ENCODE peak calls at places on chromosomes 6 and 20, in ten cellular contexts. One of them, this sample, is unnamed.
A peak's percentile ranks its signal among the peaks of the same experiment; 100 is the strongest.

GRCh38 chr20:36130316-36130865 is 24.1 kb upstream of the EPB41L1 start:
- DNase-seq in sigmoid colon: no peak
- DNase-seq in anterior cingulate cortex: no peak
- DNase-seq in lung microvascular endothelial cell: no peak
- DNase-seq in iPS DF 19.7: no peak
- DNase-seq in fibroblast of the conjunctiva: no peak
- DNase-seq in T follicular helper cell: no peak
- DNase-seq in HepG2: no peak
- DNase-seq in ovary: no peak
- DNase-seq in esophagus squamous epithelium: no peak
- DNase-seq in this sample: no peak

GRCh38 chr6:13710552-13711383 is 867 bp downstream of the RANBP9 start:
- DNase-seq in sigmoid colon: no peak
- DNase-seq in anterior cingulate cortex: peak; percentile 34
- DNase-seq in lung microvascular endothelial cell: peak; percentile 32
- DNase-seq in iPS DF 19.7: no peak
- DNase-seq in fibroblast of the conjunctiva: no peak
- DNase-seq in T follicular helper cell: peak; percentile 18
- DNase-seq in HepG2: peak; percentile 67
- DNase-seq in ovary: peak; percentile 57
- DNase-seq in esophagus squamous epithelium: no peak
- DNase-seq in this sample: peak; percentile 52

GRCh38 chr6:111230351-111231077 is 143.2 kb downstream of the SLC16A10 start:
- DNase-seq in sigmoid colon: no peak
- DNase-seq in anterior cingulate cortex: no peak
- DNase-seq in lung microvascular endothelial cell: peak; percentile 34
- DNase-seq in iPS DF 19.7: no peak
- DNase-seq in fibroblast of the conjunctiva: peak; percentile 71
- DNase-seq in T follicular helper cell: no peak
- DNase-seq in HepG2: no peak
- DNase-seq in ovary: no peak
- DNase-seq in esophagus squamous epithelium: no peak
- DNase-seq in this sample: no peak

GRCh38 chr20:45377191-45377775 is 842 bp downstream of the TP53TG5 start:
- DNase-seq in sigmoid colon: no peak
- DNase-seq in anterior cingulate cortex: no peak
- DNase-seq in lung microvascular endothelial cell: no peak
- DNase-seq in iPS DF 19.7: no peak
- DNase-seq in fibroblast of the conjunctiva: no peak
- DNase-seq in T follicular helper cell: no peak
- DNase-seq in HepG2: no peak
- DNase-seq in ovary: no peak
- DNase-seq in esophagus squamous epithelium: no peak
- DNase-seq in this sample: no peak

GRCh38 chr6:143376861-143377260 is 73.6 kb downstream of the ADAT2 start:
- DNase-seq in sigmoid colon: no peak
- DNase-seq in anterior cingulate cortex: no peak
- DNase-seq in lung microvascular endothelial cell: no peak
- DNase-seq in iPS DF 19.7: no peak
- DNase-seq in fibroblast of the conjunctiva: no peak
- DNase-seq in T follicular helper cell: no peak
- DNase-seq in HepG2: no peak
- DNase-seq in ovary: no peak
- DNase-seq in esophagus squamous epithelium: no peak
- DNase-seq in this sample: no peak

GRCh38 chr20:43658723-43659419 is 8.0 kb upstream of the MYBL2 start:
- DNase-seq in sigmoid colon: no peak
- DNase-seq in anterior cingulate cortex: no peak
- DNase-seq in lung microvascular endothelial cell: no peak
- DNase-seq in iPS DF 19.7: no peak
- DNase-seq in fibroblast of the conjunctiva: no peak
- DNase-seq in T follicular helper cell: no peak
- DNase-seq in HepG2: no peak
- DNase-seq in ovary: no peak
- DNase-seq in esophagus squamous epithelium: no peak
- DNase-seq in this sample: no peak

GRCh38 chr6:107692351-107692750 is 131.8 kb downstream of the SCML4 start:
- DNase-seq in sigmoid colon: no peak
- DNase-seq in anterior cingulate cortex: no peak
- DNase-seq in lung microvascular endothelial cell: no peak
- DNase-seq in iPS DF 19.7: no peak
- DNase-seq in fibroblast of the conjunctiva: peak; percentile 56
- DNase-seq in T follicular helper cell: no peak
- DNase-seq in HepG2: no peak
- DNase-seq in ovary: no peak
- DNase-seq in esophagus squamous epithelium: no peak
- DNase-seq in this sample: no peak

GRCh38 chr20:36093025-36093803 is 61.3 kb upstream of the EPB41L1 start:
- DNase-seq in sigmoid colon: peak; percentile 70
- DNase-seq in anterior cingulate cortex: no peak
- DNase-seq in lung microvascular endothelial cell: peak; percentile 43
- DNase-seq in iPS DF 19.7: no peak
- DNase-seq in fibroblast of the conjunctiva: no peak
- DNase-seq in T follicular helper cell: no peak
- DNase-seq in HepG2: no peak
- DNase-seq in ovary: peak; percentile 30
- DNase-seq in esophagus squamous epithelium: peak; percentile 22
- DNase-seq in this sample: peak; percentile 77

GRCh38 chr6:133360194-133360593 is 119.0 kb downstream of the EYA4 start:
- DNase-seq in sigmoid colon: no peak
- DNase-seq in anterior cingulate cortex: no peak
- DNase-seq in lung microvascular endothelial cell: no peak
- DNase-seq in iPS DF 19.7: no peak
- DNase-seq in fibroblast of the conjunctiva: no peak
- DNase-seq in T follicular helper cell: no peak
- DNase-seq in HepG2: no peak
- DNase-seq in ovary: no peak
- DNase-seq in esophagus squamous epithelium: no peak
- DNase-seq in this sample: no peak

GRCh38 chr6:41878246-41878645 is 16.9 kb downstream of the USP49 start:
- DNase-seq in sigmoid colon: no peak
- DNase-seq in anterior cingulate cortex: no peak
- DNase-seq in lung microvascular endothelial cell: no peak
- DNase-seq in iPS DF 19.7: no peak
- DNase-seq in fibroblast of the conjunctiva: no peak
- DNase-seq in T follicular helper cell: no peak
- DNase-seq in HepG2: no peak
- DNase-seq in ovary: no peak
- DNase-seq in esophagus squamous epithelium: no peak
- DNase-seq in this sample: no peak

GRCh38 chr20:32452776-32453466 is 94.8 kb downstream of the ASXL1 start:
- DNase-seq in sigmoid colon: no peak
- DNase-seq in anterior cingulate cortex: no peak
- DNase-seq in lung microvascular endothelial cell: no peak
- DNase-seq in iPS DF 19.7: no peak
- DNase-seq in fibroblast of the conjunctiva: no peak
- DNase-seq in T follicular helper cell: no peak
- DNase-seq in HepG2: no peak
- DNase-seq in ovary: peak; percentile 20
- DNase-seq in esophagus squamous epithelium: no peak
- DNase-seq in this sample: no peak

GRCh38 chr6:7469696-7470095 is 71.8 kb upstream of the DSP start:
- DNase-seq in sigmoid colon: no peak
- DNase-seq in anterior cingulate cortex: no peak
- DNase-seq in lung microvascular endothelial cell: no peak
- DNase-seq in iPS DF 19.7: no peak
- DNase-seq in fibroblast of the conjunctiva: no peak
- DNase-seq in T follicular helper cell: no peak
- DNase-seq in HepG2: no peak
- DNase-seq in ovary: no peak
- DNase-seq in esophagus squamous epithelium: no peak
- DNase-seq in this sample: no peak

GRCh38 chr6:155287762-155288161 is 23.9 kb downstream of the CLDN20 start:
- DNase-seq in sigmoid colon: no peak
- DNase-seq in anterior cingulate cortex: no peak
- DNase-seq in lung microvascular endothelial cell: no peak
- DNase-seq in iPS DF 19.7: no peak
- DNase-seq in fibroblast of the conjunctiva: no peak
- DNase-seq in T follicular helper cell: no peak
- DNase-seq in HepG2: no peak
- DNase-seq in ovary: no peak
- DNase-seq in esophagus squamous epithelium: no peak
- DNase-seq in this sample: no peak

GRCh38 chr6:149451361-149452061 is 33.3 kb downstream of the ZC3H12D start:
- DNase-seq in sigmoid colon: no peak
- DNase-seq in anterior cingulate cortex: no peak
- DNase-seq in lung microvascular endothelial cell: no peak
- DNase-seq in iPS DF 19.7: no peak
- DNase-seq in fibroblast of the conjunctiva: no peak
- DNase-seq in T follicular helper cell: no peak
- DNase-seq in HepG2: no peak
- DNase-seq in ovary: peak; percentile 39
- DNase-seq in esophagus squamous epithelium: no peak
- DNase-seq in this sample: peak; percentile 65

GRCh38 chr6:135145509-135145865 is 35.6 kb upstream of the MYB start:
- DNase-seq in sigmoid colon: no peak
- DNase-seq in anterior cingulate cortex: no peak
- DNase-seq in lung microvascular endothelial cell: peak; percentile 3
- DNase-seq in iPS DF 19.7: no peak
- DNase-seq in fibroblast of the conjunctiva: no peak
- DNase-seq in T follicular helper cell: no peak
- DNase-seq in HepG2: no peak
- DNase-seq in ovary: no peak
- DNase-seq in esophagus squamous epithelium: no peak
- DNase-seq in this sample: no peak

GRCh38 chr6:42257063-42257462 is 39.4 kb upstream of the MRPS10 start:
- DNase-seq in sigmoid colon: no peak
- DNase-seq in anterior cingulate cortex: no peak
- DNase-seq in lung microvascular endothelial cell: peak; percentile 42
- DNase-seq in iPS DF 19.7: no peak
- DNase-seq in fibroblast of the conjunctiva: no peak
- DNase-seq in T follicular helper cell: no peak
- DNase-seq in HepG2: no peak
- DNase-seq in ovary: no peak
- DNase-seq in esophagus squamous epithelium: no peak
- DNase-seq in this sample: no peak

GRCh38 chr6:111184827-111185567 is 97.7 kb downstream of the SLC16A10 start:
- DNase-seq in sigmoid colon: no peak
- DNase-seq in anterior cingulate cortex: no peak
- DNase-seq in lung microvascular endothelial cell: no peak
- DNase-seq in iPS DF 19.7: no peak
- DNase-seq in fibroblast of the conjunctiva: no peak
- DNase-seq in T follicular helper cell: no peak
- DNase-seq in HepG2: no peak
- DNase-seq in ovary: no peak
- DNase-seq in esophagus squamous epithelium: no peak
- DNase-seq in this sample: no peak

GRCh38 chr6:131946404-131946991 is 4.7 kb downstream of the CCN2 start:
- DNase-seq in sigmoid colon: no peak
- DNase-seq in anterior cingulate cortex: no peak
- DNase-seq in lung microvascular endothelial cell: peak; percentile 74
- DNase-seq in iPS DF 19.7: no peak
- DNase-seq in fibroblast of the conjunctiva: no peak
- DNase-seq in T follicular helper cell: no peak
- DNase-seq in HepG2: peak; percentile 50
- DNase-seq in ovary: no peak
- DNase-seq in esophagus squamous epithelium: no peak
- DNase-seq in this sample: no peak

GRCh38 chr20:64099086-64099786 is 8.1 kb downstream of the NPBWR2 start:
- DNase-seq in sigmoid colon: no peak
- DNase-seq in anterior cingulate cortex: peak; percentile 18
- DNase-seq in lung microvascular endothelial cell: no peak
- DNase-seq in iPS DF 19.7: no peak
- DNase-seq in fibroblast of the conjunctiva: no peak
- DNase-seq in T follicular helper cell: no peak
- DNase-seq in HepG2: no peak
- DNase-seq in ovary: no peak
- DNase-seq in esophagus squamous epithelium: no peak
- DNase-seq in this sample: peak; percentile 22

GRCh38 chr6:32152414-32153251 is 894 bp upstream of the PRRT1 start:
- DNase-seq in sigmoid colon: no peak
- DNase-seq in anterior cingulate cortex: no peak
- DNase-seq in lung microvascular endothelial cell: no peak
- DNase-seq in iPS DF 19.7: no peak
- DNase-seq in fibroblast of the conjunctiva: no peak
- DNase-seq in T follicular helper cell: no peak
- DNase-seq in HepG2: no peak
- DNase-seq in ovary: peak; percentile 54
- DNase-seq in esophagus squamous epithelium: no peak
- DNase-seq in this sample: no peak

GRCh38 chr20:63691711-63692435 is 4.6 kb upstream of the TNFRSF6B start:
- DNase-seq in sigmoid colon: peak; percentile 64
- DNase-seq in anterior cingulate cortex: no peak
- DNase-seq in lung microvascular endothelial cell: no peak
- DNase-seq in iPS DF 19.7: no peak
- DNase-seq in fibroblast of the conjunctiva: no peak
- DNase-seq in T follicular helper cell: no peak
- DNase-seq in HepG2: no peak
- DNase-seq in ovary: peak; percentile 28
- DNase-seq in esophagus squamous epithelium: no peak
- DNase-seq in this sample: peak; percentile 32

GRCh38 chr6:4957521-4958231 is 46.2 kb downstream of the RPP40 start:
- DNase-seq in sigmoid colon: no peak
- DNase-seq in anterior cingulate cortex: no peak
- DNase-seq in lung microvascular endothelial cell: peak; percentile 29
- DNase-seq in iPS DF 19.7: peak; percentile 54
- DNase-seq in fibroblast of the conjunctiva: no peak
- DNase-seq in T follicular helper cell: no peak
- DNase-seq in HepG2: peak; percentile 24
- DNase-seq in ovary: no peak
- DNase-seq in esophagus squamous epithelium: no peak
- DNase-seq in this sample: no peak

GRCh38 chr6:169545956-169546355 is 155.9 kb downstream of the WDR27 start:
- DNase-seq in sigmoid colon: no peak
- DNase-seq in anterior cingulate cortex: no peak
- DNase-seq in lung microvascular endothelial cell: no peak
- DNase-seq in iPS DF 19.7: no peak
- DNase-seq in fibroblast of the conjunctiva: no peak
- DNase-seq in T follicular helper cell: no peak
- DNase-seq in HepG2: no peak
- DNase-seq in ovary: no peak
- DNase-seq in esophagus squamous epithelium: no peak
- DNase-seq in this sample: no peak

GRCh38 chr6:129543981-129544380 is 166.0 kb downstream of the ARHGAP18 start:
- DNase-seq in sigmoid colon: no peak
- DNase-seq in anterior cingulate cortex: no peak
- DNase-seq in lung microvascular endothelial cell: peak; percentile 65
- DNase-seq in iPS DF 19.7: no peak
- DNase-seq in fibroblast of the conjunctiva: no peak
- DNase-seq in T follicular helper cell: no peak
- DNase-seq in HepG2: no peak
- DNase-seq in ovary: no peak
- DNase-seq in esophagus squamous epithelium: no peak
- DNase-seq in this sample: no peak

GRCh38 chr6:11276911-11277274 is 44.4 kb upstream of the NEDD9 start:
- DNase-seq in sigmoid colon: no peak
- DNase-seq in anterior cingulate cortex: no peak
- DNase-seq in lung microvascular endothelial cell: no peak
- DNase-seq in iPS DF 19.7: no peak
- DNase-seq in fibroblast of the conjunctiva: no peak
- DNase-seq in T follicular helper cell: no peak
- DNase-seq in HepG2: no peak
- DNase-seq in ovary: no peak
- DNase-seq in esophagus squamous epithelium: no peak
- DNase-seq in this sample: no peak

GRCh38 chr6:71190809-71191208 is 97.8 kb upstream of the OGFRL1 start:
- DNase-seq in sigmoid colon: no peak
- DNase-seq in anterior cingulate cortex: no peak
- DNase-seq in lung microvascular endothelial cell: peak; percentile 50
- DNase-seq in iPS DF 19.7: no peak
- DNase-seq in fibroblast of the conjunctiva: peak; percentile 27
- DNase-seq in T follicular helper cell: no peak
- DNase-seq in HepG2: peak; percentile 11
- DNase-seq in ovary: no peak
- DNase-seq in esophagus squamous epithelium: no peak
- DNase-seq in this sample: no peak

GRCh38 chr6:155388546-155388945 is 67.1 kb downstream of the NOX3 start:
- DNase-seq in sigmoid colon: no peak
- DNase-seq in anterior cingulate cortex: no peak
- DNase-seq in lung microvascular endothelial cell: no peak
- DNase-seq in iPS DF 19.7: no peak
- DNase-seq in fibroblast of the conjunctiva: no peak
- DNase-seq in T follicular helper cell: no peak
- DNase-seq in HepG2: no peak
- DNase-seq in ovary: no peak
- DNase-seq in esophagus squamous epithelium: no peak
- DNase-seq in this sample: no peak

GRCh38 chr6:30837870-30838269 is 46.4 kb upstream of the DDR1 start:
- DNase-seq in sigmoid colon: no peak
- DNase-seq in anterior cingulate cortex: no peak
- DNase-seq in lung microvascular endothelial cell: peak; percentile 58
- DNase-seq in iPS DF 19.7: no peak
- DNase-seq in fibroblast of the conjunctiva: no peak
- DNase-seq in T follicular helper cell: no peak
- DNase-seq in HepG2: no peak
- DNase-seq in ovary: no peak
- DNase-seq in esophagus squamous epithelium: no peak
- DNase-seq in this sample: no peak